ENCODE peak calls at places on chromosomes 16 and 17, in nine cellular contexts. S is NCI-H345; O is CD8-positive, alpha-beta memory T cell; U is fibroblast of pulmonary artery; D is PC-9; G is NCI-H526; A is choroid plexus epithelial cell; Z is iris pigment epithelial cell; R is fibroblast of mammary gland. C is an unnamed sample.

GRCh38 chr16:3876695-3877094 is 3.8 kb downstream of the CREBBP start:
- DNase-seq in S (no peak), O (no peak), U (no peak), D (no peak), G (no peak), A (no peak), Z (peak), R (peak), C (no peak)

GRCh38 chr17:73838815-73839214 is 194.6 kb upstream of the SDK2 start:
- DNase-seq in S (peak), O (no peak), U (no peak), D (no peak), G (no peak), A (no peak), Z (no peak), R (no peak), C (no peak)

GRCh38 chr17:59963738-59964454 is 644 bp downstream of the RNFT1 start:
- DNase-seq in S (peak), O (no peak), U (peak), D (peak), G (peak), A (peak), Z (peak), R (peak), C (peak)

GRCh38 chr17:8846768-8847211 is 20.7 kb downstream of the PIK3R6 start:
- DNase-seq in S (no peak), O (no peak), U (peak), D (no peak), G (no peak), A (peak), Z (peak), R (peak), C (no peak)

GRCh38 chr17:76498886-76499667 is 2.1 kb downstream of the RHBDF2 start:
- DNase-seq in S (no peak), O (peak), U (no peak), D (no peak), G (no peak), A (no peak), Z (no peak), R (no peak), C (no peak)

GRCh38 chr16:82059161-82059982 is 24.3 kb downstream of the HSD17B2 start:
- DNase-seq in S (no peak), O (no peak), U (no peak), D (no peak), G (no peak), A (no peak), Z (no peak), R (no peak), C (no peak)

GRCh38 chr17:41645371-41646063 is 21.1 kb upstream of the KRT17 start:
- DNase-seq in S (no peak), O (no peak), U (peak), D (peak), G (no peak), A (peak), Z (peak), R (peak), C (no peak)

GRCh38 chr16:47888142-47888541 is 267.7 kb downstream of the ABCC12 start:
- DNase-seq in S (no peak), O (no peak), U (peak), D (peak), G (no peak), A (peak), Z (peak), R (no peak), C (no peak)

GRCh38 chr17:5123343-5124124 is 7.7 kb downstream of the USP6 start:
- DNase-seq in S (no peak), O (no peak), U (no peak), D (no peak), G (no peak), A (no peak), Z (no peak), R (no peak), C (no peak)

GRCh38 chr17:57256708-57257112 is 387 bp downstream of the MSI2 start:
- DNase-seq in S (peak), O (peak), U (peak), D (no peak), G (no peak), A (peak), Z (peak), R (no peak), C (no peak)

GRCh38 chr17:47730681-47731080 is 2.4 kb upstream of the TBX21 start:
- DNase-seq in S (no peak), O (no peak), U (no peak), D (no peak), G (no peak), A (no peak), Z (no peak), R (no peak), C (peak)

GRCh38 chr16:67349172-67349571 is 22.6 kb downstream of the LRRC36 start:
- DNase-seq in S (peak), O (peak), U (peak), D (no peak), G (no peak), A (peak), Z (peak), R (peak), C (no peak)

GRCh38 chr16:1941924-1942809 is 832 bp downstream of the MSRB1 start:
- DNase-seq in S (no peak), O (no peak), U (peak), D (peak), G (no peak), A (peak), Z (peak), R (peak), C (no peak)

GRCh38 chr17:22217135-22217534 is 524.8 kb downstream of the KCNJ18 start:
- DNase-seq in S (no peak), O (no peak), U (no peak), D (no peak), G (no peak), A (no peak), Z (no peak), R (no peak), C (no peak)

GRCh38 chr16:89847056-89847929 is 19.0 kb downstream of the SPIRE2 start:
- DNase-seq in S (peak), O (no peak), U (no peak), D (no peak), G (no peak), A (no peak), Z (no peak), R (no peak), C (no peak)

GRCh38 chr16:58284488-58284887 is 10.3 kb downstream of the PRSS54 start:
- DNase-seq in S (no peak), O (no peak), U (no peak), D (no peak), G (no peak), A (no peak), Z (no peak), R (no peak), C (no peak)

GRCh38 chr16:87681990-87682570 is 79.8 kb downstream of the JPH3 start:
- DNase-seq in S (no peak), O (no peak), U (peak), D (no peak), G (peak), A (peak), Z (peak), R (peak), C (no peak)

GRCh38 chr16:20515580-20516179 is 60.5 kb downstream of the ACSM2B start:
- DNase-seq in S (no peak), O (no peak), U (no peak), D (no peak), G (no peak), A (no peak), Z (no peak), R (no peak), C (no peak)

GRCh38 chr16:67934306-67935095 is 2.1 kb downstream of the PSMB10 start:
- DNase-seq in S (no peak), O (no peak), U (no peak), D (no peak), G (no peak), A (peak), Z (no peak), R (no peak), C (no peak)

GRCh38 chr17:32111141-32111771 is 31.0 kb upstream of the RHOT1 start:
- DNase-seq in S (peak), O (peak), U (peak), D (no peak), G (no peak), A (peak), Z (peak), R (peak), C (no peak)

GRCh38 chr16:51880776-51881175 is 666.2 kb downstream of the TOX3 start:
- DNase-seq in S (no peak), O (no peak), U (peak), D (peak), G (no peak), A (peak), Z (peak), R (peak), C (no peak)

GRCh38 chr16:70430667-70431536 is 8.0 kb downstream of the ST3GAL2 start:
- DNase-seq in S (no peak), O (peak), U (no peak), D (peak), G (no peak), A (peak), Z (peak), R (peak), C (no peak)

GRCh38 chr16:7344806-7345416 is 12.3 kb downstream of the RBFOX1 start:
- DNase-seq in S (no peak), O (no peak), U (no peak), D (no peak), G (no peak), A (no peak), Z (no peak), R (no peak), C (no peak)

GRCh38 chr17:68396226-68396780 is 61.0 kb downstream of the WIPI1 start:
- DNase-seq in S (no peak), O (no peak), U (no peak), D (no peak), G (no peak), A (no peak), Z (no peak), R (no peak), C (no peak)

GRCh38 chr17:79659376-79659775 is 48.5 kb upstream of the RBFOX3 start:
- DNase-seq in S (no peak), O (no peak), U (no peak), D (no peak), G (no peak), A (no peak), Z (no peak), R (no peak), C (no peak)

GRCh38 chr17:15498107-15498506 is 30.7 kb upstream of the CDRT4 start:
- DNase-seq in S (no peak), O (no peak), U (no peak), D (no peak), G (no peak), A (peak), Z (peak), R (peak), C (no peak)

GRCh38 chr17:75571885-75572215 is 15.8 kb upstream of the MYO15B start:
- DNase-seq in S (no peak), O (no peak), U (no peak), D (no peak), G (no peak), A (no peak), Z (no peak), R (no peak), C (no peak)

GRCh38 chr17:43615330-43615729 is 46.4 kb downstream of the MEOX1 start:
- DNase-seq in S (no peak), O (no peak), U (no peak), D (no peak), G (no peak), A (no peak), Z (peak), R (peak), C (no peak)

GRCh38 chr16:12340151-12340733 is 363.7 kb downstream of the SNX29 start:
- DNase-seq in S (peak), O (no peak), U (peak), D (no peak), G (peak), A (peak), Z (peak), R (peak), C (no peak)

GRCh38 chr17:64938925-64939474 is 19.7 kb upstream of the LRRC37A3 start:
- DNase-seq in S (no peak), O (no peak), U (peak), D (peak), G (no peak), A (peak), Z (peak), R (peak), C (peak)

GRCh38 chr17:5942687-5943086 is 127.5 kb upstream of the WSCD1 start:
- DNase-seq in S (no peak), O (no peak), U (no peak), D (no peak), G (no peak), A (no peak), Z (no peak), R (no peak), C (no peak)